ENCODE peak calls at places on chromosome 6, in nine cellular contexts. One of them, this sample, is unnamed.
A peak's percentile ranks its signal among the peaks of the same experiment; 100 is the strongest.

GRCh38 chr6:134436281-134436815 is 118.4 kb upstream of the SGK1 start:
- DNase-seq in Ammon's horn: peak; percentile 92
- DNase-seq in AG09309: peak; percentile 85
- DNase-seq in amygdala: peak; percentile 55
- DNase-seq in NCI-H748 treated with DMSO at 0.1 percent for 48 hours: peak; percentile 39
- DNase-seq in NCI-H345: peak; percentile 17
- DNase-seq in left cardiac atrium: peak; percentile 52
- DNase-seq in substantia nigra: no peak
- DNase-seq in transverse colon: peak; percentile 24
- DNase-seq in this sample: peak; percentile 94

GRCh38 chr6:106560966-106561740 is 68.1 kb downstream of the RTN4IP1 start:
- DNase-seq in Ammon's horn: no peak
- DNase-seq in AG09309: peak; percentile 41
- DNase-seq in amygdala: no peak
- DNase-seq in NCI-H748 treated with DMSO at 0.1 percent for 48 hours: no peak
- DNase-seq in NCI-H345: no peak
- DNase-seq in left cardiac atrium: no peak
- DNase-seq in substantia nigra: no peak
- DNase-seq in transverse colon: no peak
- DNase-seq in this sample: peak; percentile 82

GRCh38 chr6:163764565-163764964 is 350.0 kb downstream of the QKI start:
- DNase-seq in Ammon's horn: no peak
- DNase-seq in AG09309: no peak
- DNase-seq in amygdala: no peak
- DNase-seq in NCI-H748 treated with DMSO at 0.1 percent for 48 hours: no peak
- DNase-seq in NCI-H345: no peak
- DNase-seq in left cardiac atrium: no peak
- DNase-seq in substantia nigra: no peak
- DNase-seq in transverse colon: no peak
- DNase-seq in this sample: peak; percentile 6

GRCh38 chr6:31972709-31973350 is 892 bp upstream of the DXO start:
- DNase-seq in Ammon's horn: no peak
- DNase-seq in AG09309: peak; percentile 29
- DNase-seq in amygdala: no peak
- DNase-seq in NCI-H748 treated with DMSO at 0.1 percent for 48 hours: no peak
- DNase-seq in NCI-H345: no peak
- DNase-seq in left cardiac atrium: peak; percentile 32
- DNase-seq in substantia nigra: no peak
- DNase-seq in transverse colon: no peak
- DNase-seq in this sample: peak; percentile 65

GRCh38 chr6:7431594-7432390 is 42.2 kb downstream of the RIOK1 start:
- DNase-seq in Ammon's horn: no peak
- DNase-seq in AG09309: no peak
- DNase-seq in amygdala: no peak
- DNase-seq in NCI-H748 treated with DMSO at 0.1 percent for 48 hours: no peak
- DNase-seq in NCI-H345: no peak
- DNase-seq in left cardiac atrium: no peak
- DNase-seq in substantia nigra: no peak
- DNase-seq in transverse colon: no peak
- DNase-seq in this sample: peak; percentile 33

GRCh38 chr6:53201270-53201669 is 52.6 kb upstream of the GCM1 start:
- DNase-seq in Ammon's horn: no peak
- DNase-seq in AG09309: no peak
- DNase-seq in amygdala: no peak
- DNase-seq in NCI-H748 treated with DMSO at 0.1 percent for 48 hours: no peak
- DNase-seq in NCI-H345: no peak
- DNase-seq in left cardiac atrium: no peak
- DNase-seq in substantia nigra: no peak
- DNase-seq in transverse colon: no peak
- DNase-seq in this sample: no peak

GRCh38 chr6:112372213-112372806 is 25.2 kb downstream of the RFPL4B start:
- DNase-seq in Ammon's horn: no peak
- DNase-seq in AG09309: peak; percentile 14
- DNase-seq in amygdala: no peak
- DNase-seq in NCI-H748 treated with DMSO at 0.1 percent for 48 hours: peak; percentile 31
- DNase-seq in NCI-H345: no peak
- DNase-seq in left cardiac atrium: no peak
- DNase-seq in substantia nigra: no peak
- DNase-seq in transverse colon: no peak
- DNase-seq in this sample: peak; percentile 12

GRCh38 chr6:28311139-28311823 is 24.7 kb downstream of the ZSCAN31 start:
- DNase-seq in Ammon's horn: no peak
- DNase-seq in AG09309: no peak
- DNase-seq in amygdala: no peak
- DNase-seq in NCI-H748 treated with DMSO at 0.1 percent for 48 hours: no peak
- DNase-seq in NCI-H345: no peak
- DNase-seq in left cardiac atrium: no peak
- DNase-seq in substantia nigra: no peak
- DNase-seq in transverse colon: no peak
- DNase-seq in this sample: no peak

This sample was measured in fibroblast of gingiva.